ENCODE peak calls at places on chromosome 4, in four cellular contexts. U, F, H and P are unnamed samples.
A peak's percentile ranks its signal among the peaks of the same experiment; 100 is the strongest.

GRCh38 chr4:169096221-169096620 is 86.2 kb upstream of the CBR4 start:
- DNase-seq in U (no peak), F (no peak), H (no peak), P (no peak)

GRCh38 chr4:2416564-2417195 is 1.8 kb downstream of the ZFYVE28 start:
- DNase-seq in U (no peak), F (no peak), H (peak; percentile 38), P (no peak)

GRCh38 chr4:75135068-75135825 is 202.3 kb downstream of the PARM1 start:
- DNase-seq in U (no peak), F (no peak), H (no peak), P (no peak)

GRCh38 chr4:24544208-24544607 is 40.1 kb downstream of the DHX15 start:
- DNase-seq in U (no peak), F (no peak), H (no peak), P (no peak)

GRCh38 chr4:137541181-137541580 is 8.9 kb upstream of the PCDH18 start:
- DNase-seq in U (no peak), F (no peak), H (no peak), P (no peak)

GRCh38 chr4:163591614-163592020 is 97.1 kb downstream of the TMA16 start:
- DNase-seq in U (no peak), F (no peak), H (no peak), P (no peak)

GRCh38 chr4:7398104-7398423 is 36.7 kb downstream of the PSAPL1 start:
- DNase-seq in U (no peak), F (no peak), H (no peak), P (no peak)

GRCh38 chr4:146521543-146522097 is at the start of gene SLC10A7:
- DNase-seq in U (peak; percentile 49), F (peak; percentile 45), H (peak; percentile 74), P (no peak)

GRCh38 chr4:184979461-184980124 is 38.7 kb upstream of the HELT start:
- DNase-seq in U (no peak), F (no peak), H (no peak), P (no peak)

GRCh38 chr4:77695769-77696168 is 90.1 kb downstream of the CXCL13 start:
- DNase-seq in U (no peak), F (no peak), H (no peak), P (peak; percentile 53)

GRCh38 chr4:169128902-169129301 is 118.8 kb upstream of the CBR4 start:
- DNase-seq in U (no peak), F (no peak), H (no peak), P (no peak)

GRCh38 chr4:140243345-140243753 is 89.4 kb upstream of the MAML3 start:
- DNase-seq in U (no peak), F (no peak), H (no peak), P (no peak)

GRCh38 chr4:103786014-103786413 is 66.2 kb upstream of the TACR3 start:
- DNase-seq in U (no peak), F (no peak), H (no peak), P (peak; percentile 20)

GRCh38 chr4:81039351-81040174 is 9.1 kb downstream of the BMP3 start:
- DNase-seq in U (no peak), F (no peak), H (no peak), P (no peak)

GRCh38 chr4:14719053-14719452 is 283.2 kb upstream of the CPEB2 start:
- DNase-seq in U (no peak), F (no peak), H (no peak), P (no peak)

GRCh38 chr4:37767546-37767945 is 58.9 kb upstream of the PGM2 start:
- DNase-seq in U (no peak), F (no peak), H (no peak), P (no peak)

GRCh38 chr4:163194593-163194992 is 27.9 kb upstream of the NAF1 start:
- DNase-seq in U (no peak), F (no peak), H (no peak), P (no peak)